ENCODE peak calls at places on chromosomes 1 and 21, in seven cellular contexts. L, Q, J, B, G, H and U are unnamed samples.

GRCh38 chr21:46599251-46599572 is 5.7 kb downstream of the S100B start:
- DNase-seq in L (no peak), Q (no peak), J (peak), B (peak), G (no peak), H (peak), U (peak)

GRCh38 chr1:7259955-7260354 is 474.7 kb downstream of the CAMTA1 start:
- DNase-seq in L (no peak), Q (no peak), J (no peak), B (no peak), G (no peak), H (no peak), U (no peak)

GRCh38 chr1:56375184-56375837 is 204.1 kb downstream of the PLPP3 start:
- DNase-seq in L (no peak), Q (no peak), J (no peak), B (no peak), G (no peak), H (no peak), U (peak)

GRCh38 chr1:39954870-39955546 is at the start of gene MFSD2A:
- DNase-seq in L (peak), Q (peak), J (peak), B (no peak), G (peak), H (peak), U (peak)

GRCh38 chr1:182229451-182229850 is 162.1 kb downstream of the GLUL start:
- DNase-seq in L (no peak), Q (no peak), J (no peak), B (no peak), G (no peak), H (no peak), U (no peak)

GRCh38 chr1:179082308-179083030 is 599 bp downstream of the TOR3A start:
- DNase-seq in L (no peak), Q (peak), J (peak), B (peak), G (no peak), H (peak), U (peak)

GRCh38 chr1:240036526-240036925 is 55.2 kb upstream of the FMN2 start:
- DNase-seq in L (no peak), Q (no peak), J (no peak), B (no peak), G (no peak), H (no peak), U (no peak)

GRCh38 chr1:21716169-21716568 is 47.0 kb upstream of the RAP1GAP start:
- DNase-seq in L (no peak), Q (no peak), J (no peak), B (peak), G (no peak), H (no peak), U (no peak)

GRCh38 chr1:70008658-70009057 is 196.7 kb downstream of the LRRC40 start:
- DNase-seq in L (no peak), Q (no peak), J (no peak), B (no peak), G (no peak), H (no peak), U (no peak)

GRCh38 chr1:173409613-173410012 is 67.5 kb upstream of the PRDX6 start:
- DNase-seq in L (no peak), Q (no peak), J (no peak), B (no peak), G (no peak), H (no peak), U (no peak)

GRCh38 chr1:47617381-47618221 is 179.8 kb downstream of the FOXD2 start:
- DNase-seq in L (no peak), Q (no peak), J (no peak), B (no peak), G (no peak), H (no peak), U (no peak)

GRCh38 chr1:6454856-6455751 is 10.9 kb downstream of the TNFRSF25 start:
- DNase-seq in L (no peak), Q (no peak), J (no peak), B (no peak), G (no peak), H (peak), U (peak)

GRCh38 chr1:17439250-17440073 is at the start of gene RCC2:
- DNase-seq in L (peak), Q (peak), J (peak), B (peak), G (no peak), H (peak), U (peak)

GRCh38 chr1:8866792-8867415 is 11.6 kb downstream of the ENO1 start:
- DNase-seq in L (no peak), Q (no peak), J (no peak), B (no peak), G (no peak), H (no peak), U (no peak)

GRCh38 chr21:39003982-39004775 is 179.1 kb downstream of the PSMG1 start:
- DNase-seq in L (no peak), Q (no peak), J (no peak), B (peak), G (no peak), H (no peak), U (no peak)

GRCh38 chr1:110601332-110601731 is 4.8 kb downstream of the KCNA2 start:
- DNase-seq in L (no peak), Q (no peak), J (no peak), B (no peak), G (no peak), H (no peak), U (no peak)

GRCh38 chr1:14880456-14881316 is 272.9 kb upstream of the TMEM51 start:
- DNase-seq in L (no peak), Q (no peak), J (no peak), B (no peak), G (no peak), H (no peak), U (no peak)

GRCh38 chr1:204746838-204747442 is 61.4 kb upstream of the LRRN2 start:
- DNase-seq in L (peak), Q (peak), J (peak), B (peak), G (no peak), H (peak), U (peak)

GRCh38 chr1:40187399-40187798 is 26.2 kb downstream of the RLF start:
- DNase-seq in L (no peak), Q (no peak), J (no peak), B (no peak), G (no peak), H (no peak), U (no peak)

GRCh38 chr1:94999456-95000131 is 72.7 kb upstream of the CNN3 start:
- DNase-seq in L (no peak), Q (no peak), J (no peak), B (no peak), G (no peak), H (no peak), U (no peak)

GRCh38 chr1:228349701-228350171 is 56.9 kb downstream of the TRIM11 start:
- DNase-seq in L (no peak), Q (no peak), J (no peak), B (no peak), G (no peak), H (no peak), U (no peak)

GRCh38 chr1:110554871-110555801 is 36.2 kb upstream of the KCNA10 start:
- DNase-seq in L (no peak), Q (peak), J (peak), B (peak), G (no peak), H (peak), U (peak)

GRCh38 chr1:154943649-154944421 is 7.3 kb upstream of the PMVK start:
- DNase-seq in L (no peak), Q (peak), J (no peak), B (peak), G (no peak), H (peak), U (peak)

GRCh38 chr1:9058465-9058864 is 11.0 kb downstream of the SLC2A5 start:
- DNase-seq in L (no peak), Q (no peak), J (peak), B (no peak), G (no peak), H (no peak), U (no peak)

GRCh38 chr1:94425821-94426484 is 7.8 kb downstream of the ABCD3 start:
- DNase-seq in L (no peak), Q (no peak), J (peak), B (no peak), G (no peak), H (no peak), U (no peak)

GRCh38 chr1:234668577-234668955 is 58.6 kb upstream of the IRF2BP2 start:
- DNase-seq in L (no peak), Q (no peak), J (no peak), B (no peak), G (no peak), H (no peak), U (no peak)

GRCh38 chr1:72281144-72281543 is 1.2 kb downstream of the NEGR1 start:
- DNase-seq in L (no peak), Q (no peak), J (no peak), B (no peak), G (no peak), H (no peak), U (no peak)

GRCh38 chr1:72282271-72282656 is at the start of gene NEGR1:
- DNase-seq in L (no peak), Q (no peak), J (no peak), B (no peak), G (no peak), H (peak), U (peak)

GRCh38 chr1:72280131-72280530 is 2.2 kb downstream of the NEGR1 start:
- DNase-seq in L (no peak), Q (no peak), J (no peak), B (no peak), G (no peak), H (no peak), U (no peak)

GRCh38 chr1:72281637-72282270 is 585 bp downstream of the NEGR1 start:
- DNase-seq in L (no peak), Q (no peak), J (no peak), B (no peak), G (no peak), H (no peak), U (peak)

GRCh38 chr1:72280714-72281113 is 1.6 kb downstream of the NEGR1 start:
- DNase-seq in L (no peak), Q (no peak), J (no peak), B (no peak), G (no peak), H (no peak), U (no peak)
- TF ChIP-seq REST in L (no peak), Q (no peak), J (no peak), B (no peak), G (no peak), H (no peak), U (no peak)

GRCh38 chr1:45325816-45326506 is 734 bp upstream of the HPDL start:
- DNase-seq in L (no peak), Q (no peak), J (no peak), B (no peak), G (no peak), H (peak), U (no peak)
- H3K4me3 ChIP-seq in L (no peak), Q (peak), J (no peak), B (no peak), G (peak), H (no peak), U (peak)

GRCh38 chr1:93003981-93004380 is 42.7 kb upstream of the DIPK1A start:
- DNase-seq in L (no peak), Q (no peak), J (no peak), B (no peak), G (no peak), H (no peak), U (no peak)

GRCh38 chr1:92998829-92999228 is 37.6 kb upstream of the DIPK1A start:
- DNase-seq in L (no peak), Q (no peak), J (no peak), B (no peak), G (no peak), H (no peak), U (no peak)

GRCh38 chr1:93001893-93002292 is 40.6 kb upstream of the DIPK1A start:
- DNase-seq in L (no peak), Q (no peak), J (no peak), B (no peak), G (no peak), H (no peak), U (no peak)

GRCh38 chr1:93000291-93000690 is 39.0 kb upstream of the DIPK1A start:
- DNase-seq in L (no peak), Q (no peak), J (no peak), B (no peak), G (no peak), H (no peak), U (peak)

DNA sequence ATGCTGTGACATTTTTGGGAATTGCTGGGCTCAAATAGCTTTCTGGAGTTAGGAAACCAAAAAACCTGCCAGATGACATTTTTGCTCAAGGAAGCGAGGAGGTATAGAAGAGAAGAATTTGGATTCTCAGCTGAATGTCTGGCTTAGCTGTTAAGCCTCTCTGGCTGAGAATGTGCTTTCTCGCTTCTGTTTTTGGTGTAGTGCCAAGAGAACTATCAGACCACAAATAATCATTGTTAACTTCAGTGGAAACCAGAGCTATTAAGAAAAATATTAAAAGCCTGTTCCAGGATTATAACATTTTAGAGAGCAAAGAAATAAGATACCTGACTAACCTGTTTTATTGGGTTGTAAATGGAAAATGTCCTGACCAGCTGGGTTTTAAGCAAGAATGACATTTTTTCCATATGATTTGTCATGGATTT is 39.5 kb upstream of the DIPK1A start:
- DNase-seq in L (no peak), Q (no peak), J (no peak), B (no peak), G (no peak), H (no peak), U (peak)
- H3K4me2 ChIP-seq in L (no peak), Q (no peak), J (no peak), B (no peak), G (no peak), H (no peak), U (peak)

DNA sequence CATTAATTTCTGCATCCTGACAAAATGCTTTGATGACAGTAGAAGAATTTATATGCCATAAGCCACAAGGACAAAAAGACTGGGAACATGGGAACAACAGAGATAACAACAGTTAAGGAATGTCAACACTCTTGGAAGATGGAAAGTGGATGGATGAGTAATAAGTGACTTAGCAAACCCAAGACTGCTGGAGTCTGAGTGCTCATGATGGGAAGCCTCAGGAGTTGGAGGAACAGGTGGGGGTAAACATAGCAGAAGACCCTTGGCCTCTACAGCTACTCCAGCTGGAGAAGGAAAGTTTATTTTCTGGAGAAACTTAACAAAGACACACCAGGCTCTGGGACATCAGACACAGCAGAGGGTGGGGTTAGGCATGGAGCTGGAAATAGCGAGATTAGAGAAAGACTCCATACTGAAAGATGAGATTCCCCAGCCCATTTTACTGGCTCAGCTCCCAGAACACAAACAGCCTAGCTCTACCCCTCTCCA is 13.6 kb downstream of the G0S2 start:
- DNase-seq in L (no peak), Q (peak), J (no peak), B (peak), G (no peak), H (no peak), U (no peak)
- TF ChIP-seq REST in L (no peak), Q (no peak), J (no peak), B (no peak), G (no peak), H (no peak), U (no peak)